ENCODE peak calls at places on chromosomes 5 and 9, in six cellular contexts. R is endothelial cell; L is stimulated activated naive CD4-positive, alpha-beta T cell; Q is NCI-H1694; T is stimulated activated naive CD8-positive, alpha-beta T cell treated with anti-CD3 and anti-CD28 coated beads, Interleukin-15, Interleukin-2, amounts not matched to agents 100 U/mL and 50 U/mL, for 24 hours; B is transverse colon. F is an unnamed sample.

GRCh38 chr9:61668846-61669245 is 479.0 kb downstream of the SPATA31A7 start:
- DNase-seq in T (no peak), Q (no peak), B (no peak), L (no peak), R (no peak), F (no peak)

GRCh38 chr9:134206317-134207300 is 42.2 kb upstream of the RNU6ATAC start:
- DNase-seq in L (no peak), B (no peak), Q (no peak), R (no peak), T (no peak), F (peak; percentile 71)

GRCh38 chr9:22107202-22107601 is 98.1 kb upstream of the CDKN2B start:
- DNase-seq in B (no peak), T (no peak), L (no peak), R (no peak), Q (no peak), F (no peak)

GRCh38 chr5:140988036-140988997 is 22.0 kb downstream of the PCDHAC2 start:
- DNase-seq in Q (no peak), T (no peak), R (no peak), L (no peak), B (no peak), F (no peak)

GRCh38 chr9:131733601-131734061 is 6.2 kb downstream of the RAPGEF1 start:
- DNase-seq in L (peak; percentile 24), Q (no peak), R (no peak), B (peak; percentile 58), T (peak; percentile 58), F (no peak)

GRCh38 chr5:178854284-178854683 is 5.5 kb upstream of the ZNF354B start:
- DNase-seq in Q (no peak), R (no peak), B (no peak), T (no peak), L (no peak), F (no peak)

GRCh38 chr5:749101-749670 is 35.3 kb downstream of the ZDHHC11B start:
- DNase-seq in B (no peak), R (no peak), Q (no peak), T (no peak), L (no peak), F (peak; percentile 3)

GRCh38 chr5:137264573-137264972 is 234.6 kb downstream of the SPOCK1 start:
- DNase-seq in Q (no peak), L (no peak), T (no peak), R (no peak), B (no peak), F (no peak)

GRCh38 chr5:171647043-171647899 is 138.3 kb upstream of the SMIM23 start:
- DNase-seq in R (no peak), B (no peak), T (no peak), L (no peak), Q (peak; percentile 34), F (no peak)

GRCh38 chr5:80128129-80128528 is 93.0 kb downstream of the THBS4 start:
- DNase-seq in T (no peak), Q (no peak), L (no peak), B (no peak), R (no peak), F (no peak)

GRCh38 chr5:139190125-139190524 is 8.0 kb downstream of the SIL1 start:
- DNase-seq in L (no peak), B (no peak), Q (no peak), R (no peak), T (no peak), F (no peak)